ENCODE peak calls at places on chromosomes 11 and 22, in four cellular contexts. X is body of pancreas, A is pancreas, N is fibroblast of lung. B is an unnamed sample. For H3K36me3, the result is how much of the 10 kb centered on the place peaks cover.

GRCh38 chr11:122634507-122634906 is 21.0 kb upstream of the UBASH3B start:
- DNase-seq in A (no peak), N (peak), X (no peak), B (peak)

GRCh38 chr11:61543606-61544306 is 35.2 kb downstream of the LRRC10B start:
- DNase-seq in A (no peak), N (peak), X (no peak), B (no peak)

GRCh38 chr11:79185351-79185750 is 255.5 kb downstream of the TENM4 start:
- DNase-seq in N (no peak), X (peak), A (no peak), B (no peak)

GRCh38 chr11:44368886-44369285 is 58.9 kb upstream of the ALX4 start:
- DNase-seq in X (no peak), A (no peak), N (no peak), B (no peak)

GRCh38 chr11:90434858-90435257 is 212.0 kb upstream of the CHORDC1 start:
- DNase-seq in A (no peak), X (no peak), N (no peak), B (no peak)

GRCh38 chr22:35218079-35218478 is 39.2 kb upstream of the HMGXB4 start:
- DNase-seq in A (no peak), N (peak), X (no peak), B (no peak)

GRCh38 chr22:36409911-36410756 is 22.4 kb upstream of the MYH9 start:
- DNase-seq in A (peak), X (peak), N (peak), B (peak)

GRCh38 chr22:36811094-36811797 is 5.6 kb downstream of the PVALB start:
- DNase-seq in A (no peak), X (no peak), N (no peak), B (no peak)

GRCh38 chr11:19931141-19931767 is 218.6 kb downstream of the NAV2 start:
- DNase-seq in A (no peak), N (peak), X (no peak), B (no peak)

GRCh38 chr22:32905400-32905799 is 103.9 kb downstream of the TIMP3 start:
- DNase-seq in N (peak), X (no peak), A (no peak), B (no peak)

GRCh38 chr22:36097880-36098279 is 62.7 kb downstream of the APOL3 start:
- DNase-seq in X (no peak), N (no peak), A (no peak), B (no peak)

GRCh38 chr11:10304495-10305261 is at the start of gene ADM:
- DNase-seq in N (peak), A (peak), X (peak), B (peak)

GRCh38 chr22:19620742-19621371 is 93.4 kb upstream of the SEPTIN5 start:
- DNase-seq in N (no peak), A (no peak), X (no peak), B (no peak)

GRCh38 chr22:19974233-19974861 is 32.7 kb upstream of the TXNRD2 start:
- DNase-seq in N (peak), A (no peak), X (peak), B (peak)

GRCh38 chr11:3644817-3645235 is at the start of gene ART1:
- DNase-seq in X (no peak), N (no peak), A (no peak), B (no peak)

GRCh38 chr11:21205205-21205604 is 535.8 kb downstream of the NELL1 start:
- DNase-seq in N (no peak), A (no peak), X (no peak), B (no peak)

GRCh38 chr22:29334696-29335344 is 19.3 kb upstream of the RASL10A start:
- DNase-seq in X (no peak), N (no peak), A (no peak), B (no peak)

GRCh38 chr11:15829312-15829711 is 527.0 kb downstream of the SOX6 start:
- DNase-seq in A (no peak), N (no peak), X (no peak), B (no peak)

GRCh38 chr11:15826826-15827225 is 529.5 kb downstream of the SOX6 start:
- DNase-seq in A (no peak), N (no peak), X (no peak), B (peak)

GRCh38 chr11:15826008-15826650 is 530.2 kb downstream of the SOX6 start:
- DNase-seq in N (peak), A (no peak), X (peak), B (no peak)

GRCh38 chr11:15830730-15831443 is 525.5 kb downstream of the SOX6 start:
- DNase-seq in N (no peak), A (no peak), X (no peak), B (no peak)

DNA sequence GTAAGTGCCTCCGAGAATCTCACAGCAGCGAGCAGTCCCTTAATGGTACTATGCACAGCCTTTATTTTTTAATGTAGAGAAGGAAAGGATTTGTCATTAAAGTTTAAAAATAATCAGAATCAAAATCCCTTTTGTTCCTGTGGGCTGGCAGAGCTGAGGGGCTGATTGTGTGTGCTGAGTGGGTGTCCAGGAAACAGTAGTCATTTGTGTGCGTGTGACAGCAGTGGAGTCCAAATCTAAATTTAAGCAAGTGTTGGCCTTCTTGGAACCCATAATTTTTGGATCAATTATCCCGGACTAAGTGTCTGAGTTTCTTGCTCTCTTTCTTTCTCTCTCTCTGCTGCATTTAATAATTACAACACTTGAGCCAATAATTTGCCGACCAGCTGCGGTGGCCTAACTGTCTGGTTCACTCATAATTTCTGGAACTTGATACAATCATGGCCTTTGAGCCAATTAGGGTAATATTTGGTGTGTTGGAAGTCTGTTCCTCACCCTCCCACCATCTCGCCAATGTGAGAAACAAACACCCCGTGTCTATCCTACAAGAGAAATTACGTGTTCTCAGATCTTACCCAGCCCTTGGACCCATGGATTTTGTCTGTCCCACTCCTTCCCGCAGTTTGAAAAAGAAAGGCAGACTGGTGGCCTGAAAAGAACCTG is 528.0 kb downstream of the SOX6 start:
- DNase-seq in X (no peak), N (no peak), A (no peak), B (no peak)
- H3K27ac ChIP-seq in X (peak), N (no peak), A (peak), B (no peak)

DNA sequence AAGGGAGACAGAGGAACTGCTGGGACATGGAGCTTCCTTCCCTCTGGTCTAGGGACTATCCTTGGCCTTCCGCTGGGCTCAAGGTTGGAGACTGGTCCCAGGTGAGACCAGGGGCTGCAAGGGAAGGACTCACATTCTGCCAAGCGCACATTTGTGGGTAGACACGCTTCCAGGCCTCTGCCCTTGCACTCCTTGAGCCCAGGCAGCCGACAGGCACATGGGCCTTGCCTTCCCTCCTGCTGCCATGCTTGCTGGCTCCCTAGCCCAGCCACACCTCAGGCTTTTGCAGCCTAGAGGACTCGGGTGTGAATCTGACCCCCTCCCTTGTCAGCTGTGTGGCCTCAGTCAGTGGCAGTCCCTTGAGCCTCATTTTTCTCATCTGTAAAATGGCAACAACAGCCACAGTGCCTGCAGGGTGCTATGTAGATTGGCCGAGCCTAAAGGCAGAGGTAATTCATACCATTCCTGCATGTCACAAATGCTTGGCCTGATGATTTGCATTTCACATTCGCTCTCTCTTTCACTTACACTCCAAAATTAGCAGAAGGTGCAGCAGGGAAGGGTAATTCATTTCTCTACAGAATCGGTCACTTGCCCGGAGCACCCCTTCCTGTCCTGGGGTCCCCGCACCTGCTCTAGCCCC is 57.6 kb upstream of the NECTIN1 start:
- DNase-seq in N (no peak), X (no peak), A (peak), B (no peak)
- H3K36me3 ChIP-seq in N (under half), X (under half), A (under half), B (under half)

DNA sequence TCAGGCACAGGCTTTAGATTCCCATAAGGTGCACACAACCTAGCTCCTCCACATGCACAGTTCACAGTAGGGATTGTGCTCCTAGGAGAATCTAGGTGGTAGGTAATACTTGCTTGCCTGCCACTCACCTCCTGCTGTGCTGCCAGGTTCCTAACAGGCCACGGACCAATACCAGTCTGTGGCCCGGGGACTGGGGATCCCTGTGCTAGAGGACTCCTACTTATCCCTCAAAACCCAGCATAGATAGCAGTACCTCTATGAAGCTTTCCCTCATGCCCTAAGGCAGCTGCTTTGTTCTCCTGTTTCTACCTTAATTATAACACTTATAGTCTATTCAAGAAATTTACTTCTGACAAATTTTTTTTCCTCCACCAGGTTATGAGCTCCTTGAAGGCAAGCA is 36.7 kb downstream of the ARHGAP20 start:
- DNase-seq in N (no peak), X (no peak), A (no peak), B (no peak)
- TF ChIP-seq CTCF in N (no peak), X (no peak), A (no peak), B (no peak)

DNA sequence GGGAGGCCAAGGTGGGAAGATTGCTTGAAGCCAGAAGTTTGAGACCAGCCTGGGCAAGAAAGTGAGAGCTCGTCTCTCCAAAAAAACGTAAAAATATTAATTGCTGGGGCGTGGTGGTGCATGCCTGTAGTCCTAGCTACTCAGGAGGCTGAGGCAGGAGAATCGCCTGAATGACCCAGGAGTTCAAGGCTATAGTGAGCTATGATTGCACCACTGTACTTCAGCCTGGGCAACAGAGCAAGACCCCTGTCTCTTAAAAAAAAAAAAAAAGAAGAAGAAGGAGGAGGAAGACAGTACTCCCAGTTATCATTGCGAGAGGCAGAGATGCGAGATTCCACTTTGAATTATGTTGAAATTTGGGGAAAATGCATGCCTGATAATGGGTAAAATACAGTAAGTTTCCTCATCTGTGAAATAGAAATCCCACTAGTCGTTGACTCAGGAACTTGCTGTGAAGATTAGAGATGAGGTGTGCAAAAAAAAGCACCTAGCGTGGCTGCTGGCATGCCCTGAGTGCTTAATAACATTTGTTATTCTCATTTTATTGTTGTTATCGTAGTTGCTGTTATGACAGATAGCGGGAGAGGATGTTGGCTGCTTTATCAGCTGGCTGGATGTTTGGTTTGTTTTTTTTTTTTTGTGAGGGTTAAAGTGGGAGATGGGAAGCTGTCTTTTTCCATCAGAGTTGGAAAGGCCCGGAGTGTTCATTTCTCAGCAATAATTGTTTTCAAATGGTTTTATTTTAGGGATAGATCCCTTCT is 33.5 kb downstream of the BCR start:
- DNase-seq in A (no peak), N (no peak), X (no peak), B (no peak)
- H3K27ac ChIP-seq in A (no peak), N (no peak), X (no peak), B (no peak)

DNA sequence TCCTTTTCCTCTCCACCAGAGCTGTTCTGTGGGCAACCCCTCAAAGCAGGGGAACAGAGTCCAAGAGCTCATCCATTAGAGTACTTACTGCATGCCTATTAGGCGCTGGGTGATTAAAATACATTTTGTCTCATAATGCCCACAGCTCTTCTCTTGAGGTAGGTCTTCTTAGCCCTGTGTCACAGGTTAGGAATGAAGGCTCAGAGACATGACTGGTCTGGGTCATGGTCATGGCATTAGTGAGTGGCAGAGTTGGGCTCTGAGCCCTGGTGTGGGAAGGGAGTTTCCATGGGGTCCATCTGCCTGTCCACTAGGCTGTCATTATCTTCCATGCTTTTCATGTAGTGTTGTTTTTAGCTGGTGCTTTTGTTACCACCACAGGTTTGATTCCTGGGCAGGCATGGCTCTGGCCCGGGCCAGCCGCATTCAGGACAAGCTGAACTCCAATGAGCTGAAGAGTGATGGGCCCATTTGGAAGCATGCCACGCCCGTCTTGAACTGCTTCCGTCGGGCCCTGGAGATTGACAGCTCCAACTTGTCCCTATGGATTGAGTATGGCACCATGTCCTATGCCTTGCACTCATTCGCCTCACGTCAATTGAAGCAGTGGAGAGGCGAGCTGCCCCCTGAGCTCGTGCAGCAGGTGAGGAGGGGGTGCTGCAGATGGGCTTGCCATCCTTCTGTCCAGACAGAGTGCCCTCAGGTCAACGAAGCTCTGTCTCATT is 76.1 kb downstream of the CABIN1 start:
- DNase-seq in X (no peak), N (no peak), A (no peak), B (no peak)
- H3K36me3 ChIP-seq in X (under half), N (under half), A (under half), B (under half)

DNA sequence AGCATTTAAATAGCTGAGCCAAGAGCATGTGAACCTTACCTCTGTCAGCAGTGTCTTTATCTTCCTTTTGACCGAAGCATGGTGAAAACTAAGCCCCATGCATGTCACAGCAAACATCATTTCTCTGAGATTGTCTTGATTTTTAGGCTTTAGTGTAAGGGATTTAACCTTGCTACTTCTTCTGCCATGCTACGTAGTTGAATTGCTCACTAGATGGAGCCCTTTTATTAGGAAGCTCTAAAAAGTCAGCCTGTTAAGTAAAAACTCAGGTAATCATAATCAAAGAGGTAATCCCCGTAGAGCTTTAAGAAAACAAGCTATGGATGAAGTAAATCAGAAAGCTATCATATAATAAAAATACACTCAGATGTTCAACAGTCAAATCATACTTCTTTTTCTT is 149.5 kb downstream of the PGR start:
- DNase-seq in A (no peak), X (no peak), N (no peak), B (no peak)
- TF ChIP-seq CTCF in A (no peak), X (no peak), N (peak), B (no peak)